ENCODE peak calls at places on chromosomes 7 and 10, in six cellular contexts. One of them, this sample, is unnamed.

GRCh38 chr7:127039541-127039940 is 213.2 kb downstream of the GRM8 start:
- DNase-seq in stimulated activated CD4-positive, alpha-beta T cell treated with anti-CD3 and anti-CD28 coated beads, Interleukin-2, amount 100 ng/mL, for 48 hours: no peak
- DNase-seq in NCI-H1092: no peak
- DNase-seq in body of pancreas: no peak
- DNase-seq in activated CD8-positive, alpha-beta T cell treated with anti-CD3 and anti-CD28 coated beads, Interleukin-2, amount 10 ng/mL, durations not matched to agents 7 days and 5 days: no peak
- DNase-seq in foreskin melanocyte: no peak
- DNase-seq in this sample: no peak

GRCh38 chr7:455110-455928 is 64.3 kb downstream of the PDGFA start:
- DNase-seq in stimulated activated CD4-positive, alpha-beta T cell treated with anti-CD3 and anti-CD28 coated beads, Interleukin-2, amount 100 ng/mL, for 48 hours: no peak
- DNase-seq in NCI-H1092: peak; percentile 53
- DNase-seq in body of pancreas: peak; percentile 81
- DNase-seq in activated CD8-positive, alpha-beta T cell treated with anti-CD3 and anti-CD28 coated beads, Interleukin-2, amount 10 ng/mL, durations not matched to agents 7 days and 5 days: no peak
- DNase-seq in foreskin melanocyte: no peak
- DNase-seq in this sample: no peak

GRCh38 chr7:2967238-2967637 is 76.4 kb downstream of the CARD11 start:
- DNase-seq in stimulated activated CD4-positive, alpha-beta T cell treated with anti-CD3 and anti-CD28 coated beads, Interleukin-2, amount 100 ng/mL, for 48 hours: no peak
- DNase-seq in NCI-H1092: no peak
- DNase-seq in body of pancreas: no peak
- DNase-seq in activated CD8-positive, alpha-beta T cell treated with anti-CD3 and anti-CD28 coated beads, Interleukin-2, amount 10 ng/mL, durations not matched to agents 7 days and 5 days: peak; percentile 17
- DNase-seq in foreskin melanocyte: no peak
- DNase-seq in this sample: no peak

GRCh38 chr10:12819071-12819470 is 182.4 kb downstream of the CCDC3 start:
- DNase-seq in stimulated activated CD4-positive, alpha-beta T cell treated with anti-CD3 and anti-CD28 coated beads, Interleukin-2, amount 100 ng/mL, for 48 hours: no peak
- DNase-seq in NCI-H1092: no peak
- DNase-seq in body of pancreas: no peak
- DNase-seq in activated CD8-positive, alpha-beta T cell treated with anti-CD3 and anti-CD28 coated beads, Interleukin-2, amount 10 ng/mL, durations not matched to agents 7 days and 5 days: no peak
- DNase-seq in foreskin melanocyte: no peak
- DNase-seq in this sample: no peak

GRCh38 chr10:5522913-5523560 is 1.7 kb upstream of the CALML3 start:
- DNase-seq in stimulated activated CD4-positive, alpha-beta T cell treated with anti-CD3 and anti-CD28 coated beads, Interleukin-2, amount 100 ng/mL, for 48 hours: no peak
- DNase-seq in NCI-H1092: no peak
- DNase-seq in body of pancreas: no peak
- DNase-seq in activated CD8-positive, alpha-beta T cell treated with anti-CD3 and anti-CD28 coated beads, Interleukin-2, amount 10 ng/mL, durations not matched to agents 7 days and 5 days: no peak
- DNase-seq in foreskin melanocyte: no peak
- DNase-seq in this sample: no peak

GRCh38 chr7:8260871-8261707 is 878 bp downstream of the ICA1 start:
- DNase-seq in stimulated activated CD4-positive, alpha-beta T cell treated with anti-CD3 and anti-CD28 coated beads, Interleukin-2, amount 100 ng/mL, for 48 hours: peak; percentile 5
- DNase-seq in NCI-H1092: peak; percentile 73
- DNase-seq in body of pancreas: peak; percentile 68
- DNase-seq in activated CD8-positive, alpha-beta T cell treated with anti-CD3 and anti-CD28 coated beads, Interleukin-2, amount 10 ng/mL, durations not matched to agents 7 days and 5 days: no peak
- DNase-seq in foreskin melanocyte: peak; percentile 44
- DNase-seq in this sample: peak; percentile 32

GRCh38 chr7:3943265-3943664 is 642.2 kb downstream of the SDK1 start:
- DNase-seq in stimulated activated CD4-positive, alpha-beta T cell treated with anti-CD3 and anti-CD28 coated beads, Interleukin-2, amount 100 ng/mL, for 48 hours: no peak
- DNase-seq in NCI-H1092: peak; percentile 56
- DNase-seq in body of pancreas: no peak
- DNase-seq in activated CD8-positive, alpha-beta T cell treated with anti-CD3 and anti-CD28 coated beads, Interleukin-2, amount 10 ng/mL, durations not matched to agents 7 days and 5 days: no peak
- DNase-seq in foreskin melanocyte: no peak
- DNase-seq in this sample: no peak

GRCh38 chr7:133602291-133602690 is 349.4 kb downstream of the EXOC4 start:
- DNase-seq in stimulated activated CD4-positive, alpha-beta T cell treated with anti-CD3 and anti-CD28 coated beads, Interleukin-2, amount 100 ng/mL, for 48 hours: no peak
- DNase-seq in NCI-H1092: no peak
- DNase-seq in body of pancreas: peak; percentile 22
- DNase-seq in activated CD8-positive, alpha-beta T cell treated with anti-CD3 and anti-CD28 coated beads, Interleukin-2, amount 10 ng/mL, durations not matched to agents 7 days and 5 days: no peak
- DNase-seq in foreskin melanocyte: no peak
- DNase-seq in this sample: no peak

GRCh38 chr10:100999742-101000601 is at the start of gene LZTS2:
- DNase-seq in stimulated activated CD4-positive, alpha-beta T cell treated with anti-CD3 and anti-CD28 coated beads, Interleukin-2, amount 100 ng/mL, for 48 hours: no peak
- DNase-seq in NCI-H1092: no peak
- DNase-seq in body of pancreas: peak; percentile 42
- DNase-seq in activated CD8-positive, alpha-beta T cell treated with anti-CD3 and anti-CD28 coated beads, Interleukin-2, amount 10 ng/mL, durations not matched to agents 7 days and 5 days: no peak
- DNase-seq in foreskin melanocyte: no peak
- DNase-seq in this sample: no peak

GRCh38 chr10:114603943-114604342 is 54.1 kb downstream of the ABLIM1 start:
- DNase-seq in stimulated activated CD4-positive, alpha-beta T cell treated with anti-CD3 and anti-CD28 coated beads, Interleukin-2, amount 100 ng/mL, for 48 hours: no peak
- DNase-seq in NCI-H1092: no peak
- DNase-seq in body of pancreas: peak; percentile 16
- DNase-seq in activated CD8-positive, alpha-beta T cell treated with anti-CD3 and anti-CD28 coated beads, Interleukin-2, amount 10 ng/mL, durations not matched to agents 7 days and 5 days: no peak
- DNase-seq in foreskin melanocyte: no peak
- DNase-seq in this sample: no peak

GRCh38 chr7:150450491-150450992 is at the start of gene GIMAP8:
- DNase-seq in stimulated activated CD4-positive, alpha-beta T cell treated with anti-CD3 and anti-CD28 coated beads, Interleukin-2, amount 100 ng/mL, for 48 hours: peak; percentile 41
- DNase-seq in NCI-H1092: no peak
- DNase-seq in body of pancreas: peak; percentile 28
- DNase-seq in activated CD8-positive, alpha-beta T cell treated with anti-CD3 and anti-CD28 coated beads, Interleukin-2, amount 10 ng/mL, durations not matched to agents 7 days and 5 days: peak; percentile 78
- DNase-seq in foreskin melanocyte: no peak
- DNase-seq in this sample: no peak

GRCh38 chr10:13868528-13869294 is 281.9 kb downstream of the PRPF18 start:
- DNase-seq in stimulated activated CD4-positive, alpha-beta T cell treated with anti-CD3 and anti-CD28 coated beads, Interleukin-2, amount 100 ng/mL, for 48 hours: no peak
- DNase-seq in NCI-H1092: no peak
- DNase-seq in body of pancreas: no peak
- DNase-seq in activated CD8-positive, alpha-beta T cell treated with anti-CD3 and anti-CD28 coated beads, Interleukin-2, amount 10 ng/mL, durations not matched to agents 7 days and 5 days: no peak
- DNase-seq in foreskin melanocyte: no peak
- DNase-seq in this sample: no peak

GRCh38 chr7:138838166-138838565 is 40.2 kb upstream of the ATP6V0A4 start:
- DNase-seq in stimulated activated CD4-positive, alpha-beta T cell treated with anti-CD3 and anti-CD28 coated beads, Interleukin-2, amount 100 ng/mL, for 48 hours: no peak
- DNase-seq in NCI-H1092: peak; percentile 73
- DNase-seq in body of pancreas: no peak
- DNase-seq in activated CD8-positive, alpha-beta T cell treated with anti-CD3 and anti-CD28 coated beads, Interleukin-2, amount 10 ng/mL, durations not matched to agents 7 days and 5 days: no peak
- DNase-seq in foreskin melanocyte: no peak
- DNase-seq in this sample: no peak

GRCh38 chr10:13272164-13272571 is 27.7 kb downstream of the PHYH start:
- DNase-seq in stimulated activated CD4-positive, alpha-beta T cell treated with anti-CD3 and anti-CD28 coated beads, Interleukin-2, amount 100 ng/mL, for 48 hours: no peak
- DNase-seq in NCI-H1092: peak; percentile 82
- DNase-seq in body of pancreas: peak; percentile 18
- DNase-seq in activated CD8-positive, alpha-beta T cell treated with anti-CD3 and anti-CD28 coated beads, Interleukin-2, amount 10 ng/mL, durations not matched to agents 7 days and 5 days: no peak
- DNase-seq in foreskin melanocyte: peak; percentile 14
- DNase-seq in this sample: peak; percentile 76

GRCh38 chr10:71068811-71069411 is 143.5 kb upstream of the UNC5B start:
- DNase-seq in stimulated activated CD4-positive, alpha-beta T cell treated with anti-CD3 and anti-CD28 coated beads, Interleukin-2, amount 100 ng/mL, for 48 hours: no peak
- DNase-seq in NCI-H1092: no peak
- DNase-seq in body of pancreas: no peak
- DNase-seq in activated CD8-positive, alpha-beta T cell treated with anti-CD3 and anti-CD28 coated beads, Interleukin-2, amount 10 ng/mL, durations not matched to agents 7 days and 5 days: no peak
- DNase-seq in foreskin melanocyte: no peak
- DNase-seq in this sample: peak; percentile 11

GRCh38 chr10:59856104-59856503 is 50.3 kb downstream of the CCDC6 start:
- DNase-seq in stimulated activated CD4-positive, alpha-beta T cell treated with anti-CD3 and anti-CD28 coated beads, Interleukin-2, amount 100 ng/mL, for 48 hours: no peak
- DNase-seq in NCI-H1092: no peak
- DNase-seq in body of pancreas: no peak
- DNase-seq in activated CD8-positive, alpha-beta T cell treated with anti-CD3 and anti-CD28 coated beads, Interleukin-2, amount 10 ng/mL, durations not matched to agents 7 days and 5 days: no peak
- DNase-seq in foreskin melanocyte: no peak
- DNase-seq in this sample: no peak

GRCh38 chr7:113917840-113918239 is 969 bp downstream of the PPP1R3A start:
- DNase-seq in stimulated activated CD4-positive, alpha-beta T cell treated with anti-CD3 and anti-CD28 coated beads, Interleukin-2, amount 100 ng/mL, for 48 hours: no peak
- DNase-seq in NCI-H1092: no peak
- DNase-seq in body of pancreas: no peak
- DNase-seq in activated CD8-positive, alpha-beta T cell treated with anti-CD3 and anti-CD28 coated beads, Interleukin-2, amount 10 ng/mL, durations not matched to agents 7 days and 5 days: no peak
- DNase-seq in foreskin melanocyte: no peak
- DNase-seq in this sample: no peak

GRCh38 chr7:44750921-44751571 is 2.4 kb downstream of the ZMIZ2 start:
- DNase-seq in stimulated activated CD4-positive, alpha-beta T cell treated with anti-CD3 and anti-CD28 coated beads, Interleukin-2, amount 100 ng/mL, for 48 hours: peak; percentile 40
- DNase-seq in NCI-H1092: no peak
- DNase-seq in body of pancreas: no peak
- DNase-seq in activated CD8-positive, alpha-beta T cell treated with anti-CD3 and anti-CD28 coated beads, Interleukin-2, amount 10 ng/mL, durations not matched to agents 7 days and 5 days: peak; percentile 54
- DNase-seq in foreskin melanocyte: no peak
- DNase-seq in this sample: no peak

GRCh38 chr10:75432176-75432575 is 752 bp downstream of the LRMDA start:
- DNase-seq in stimulated activated CD4-positive, alpha-beta T cell treated with anti-CD3 and anti-CD28 coated beads, Interleukin-2, amount 100 ng/mL, for 48 hours: no peak
- DNase-seq in NCI-H1092: no peak
- DNase-seq in body of pancreas: peak; percentile 50
- DNase-seq in activated CD8-positive, alpha-beta T cell treated with anti-CD3 and anti-CD28 coated beads, Interleukin-2, amount 10 ng/mL, durations not matched to agents 7 days and 5 days: no peak
- DNase-seq in foreskin melanocyte: no peak
- DNase-seq in this sample: no peak

GRCh38 chr7:7183833-7184463 is 1.6 kb downstream of the C1GALT1 start:
- DNase-seq in stimulated activated CD4-positive, alpha-beta T cell treated with anti-CD3 and anti-CD28 coated beads, Interleukin-2, amount 100 ng/mL, for 48 hours: no peak
- DNase-seq in NCI-H1092: no peak
- DNase-seq in body of pancreas: no peak
- DNase-seq in activated CD8-positive, alpha-beta T cell treated with anti-CD3 and anti-CD28 coated beads, Interleukin-2, amount 10 ng/mL, durations not matched to agents 7 days and 5 days: no peak
- DNase-seq in foreskin melanocyte: no peak
- DNase-seq in this sample: no peak

GRCh38 chr10:69955211-69955805 is 97.3 kb upstream of the MACROH2A2 start:
- DNase-seq in stimulated activated CD4-positive, alpha-beta T cell treated with anti-CD3 and anti-CD28 coated beads, Interleukin-2, amount 100 ng/mL, for 48 hours: no peak
- DNase-seq in NCI-H1092: no peak
- DNase-seq in body of pancreas: no peak
- DNase-seq in activated CD8-positive, alpha-beta T cell treated with anti-CD3 and anti-CD28 coated beads, Interleukin-2, amount 10 ng/mL, durations not matched to agents 7 days and 5 days: no peak
- DNase-seq in foreskin melanocyte: no peak
- DNase-seq in this sample: no peak

GRCh38 chr7:129989466-129989865 is 36.7 kb upstream of the UBE2H start:
- DNase-seq in stimulated activated CD4-positive, alpha-beta T cell treated with anti-CD3 and anti-CD28 coated beads, Interleukin-2, amount 100 ng/mL, for 48 hours: peak; percentile 40
- DNase-seq in NCI-H1092: no peak
- DNase-seq in body of pancreas: no peak
- DNase-seq in activated CD8-positive, alpha-beta T cell treated with anti-CD3 and anti-CD28 coated beads, Interleukin-2, amount 10 ng/mL, durations not matched to agents 7 days and 5 days: peak; percentile 28
- DNase-seq in foreskin melanocyte: peak; percentile 50
- DNase-seq in this sample: no peak

GRCh38 chr10:68296833-68297232 is 35.0 kb upstream of the HNRNPH3 start:
- DNase-seq in stimulated activated CD4-positive, alpha-beta T cell treated with anti-CD3 and anti-CD28 coated beads, Interleukin-2, amount 100 ng/mL, for 48 hours: no peak
- DNase-seq in NCI-H1092: no peak
- DNase-seq in body of pancreas: no peak
- DNase-seq in activated CD8-positive, alpha-beta T cell treated with anti-CD3 and anti-CD28 coated beads, Interleukin-2, amount 10 ng/mL, durations not matched to agents 7 days and 5 days: no peak
- DNase-seq in foreskin melanocyte: no peak
- DNase-seq in this sample: no peak

GRCh38 chr7:17136156-17136555 is 162.3 kb upstream of the AHR start:
- DNase-seq in stimulated activated CD4-positive, alpha-beta T cell treated with anti-CD3 and anti-CD28 coated beads, Interleukin-2, amount 100 ng/mL, for 48 hours: no peak
- DNase-seq in NCI-H1092: no peak
- DNase-seq in body of pancreas: no peak
- DNase-seq in activated CD8-positive, alpha-beta T cell treated with anti-CD3 and anti-CD28 coated beads, Interleukin-2, amount 10 ng/mL, durations not matched to agents 7 days and 5 days: no peak
- DNase-seq in foreskin melanocyte: no peak
- DNase-seq in this sample: no peak

GRCh38 chr10:101221479-101222246 is 7.6 kb downstream of the LBX1 start:
- DNase-seq in stimulated activated CD4-positive, alpha-beta T cell treated with anti-CD3 and anti-CD28 coated beads, Interleukin-2, amount 100 ng/mL, for 48 hours: no peak
- DNase-seq in NCI-H1092: no peak
- DNase-seq in body of pancreas: no peak
- DNase-seq in activated CD8-positive, alpha-beta T cell treated with anti-CD3 and anti-CD28 coated beads, Interleukin-2, amount 10 ng/mL, durations not matched to agents 7 days and 5 days: no peak
- DNase-seq in foreskin melanocyte: no peak
- DNase-seq in this sample: no peak

GRCh38 chr10:100364735-100365391 is 17.8 kb downstream of the SCD start:
- DNase-seq in stimulated activated CD4-positive, alpha-beta T cell treated with anti-CD3 and anti-CD28 coated beads, Interleukin-2, amount 100 ng/mL, for 48 hours: no peak
- DNase-seq in NCI-H1092: peak; percentile 17
- DNase-seq in body of pancreas: peak; percentile 96
- DNase-seq in activated CD8-positive, alpha-beta T cell treated with anti-CD3 and anti-CD28 coated beads, Interleukin-2, amount 10 ng/mL, durations not matched to agents 7 days and 5 days: no peak
- DNase-seq in foreskin melanocyte: peak; percentile 80
- DNase-seq in this sample: peak; percentile 53

GRCh38 chr7:90666186-90666585 is 70.1 kb downstream of the CDK14 start:
- DNase-seq in stimulated activated CD4-positive, alpha-beta T cell treated with anti-CD3 and anti-CD28 coated beads, Interleukin-2, amount 100 ng/mL, for 48 hours: no peak
- DNase-seq in NCI-H1092: no peak
- DNase-seq in body of pancreas: no peak
- DNase-seq in activated CD8-positive, alpha-beta T cell treated with anti-CD3 and anti-CD28 coated beads, Interleukin-2, amount 10 ng/mL, durations not matched to agents 7 days and 5 days: no peak
- DNase-seq in foreskin melanocyte: no peak
- DNase-seq in this sample: no peak

GRCh38 chr10:98403812-98404504 is 11.0 kb downstream of the PYROXD2 start:
- DNase-seq in stimulated activated CD4-positive, alpha-beta T cell treated with anti-CD3 and anti-CD28 coated beads, Interleukin-2, amount 100 ng/mL, for 48 hours: no peak
- DNase-seq in NCI-H1092: no peak
- DNase-seq in body of pancreas: no peak
- DNase-seq in activated CD8-positive, alpha-beta T cell treated with anti-CD3 and anti-CD28 coated beads, Interleukin-2, amount 10 ng/mL, durations not matched to agents 7 days and 5 days: no peak
- DNase-seq in foreskin melanocyte: no peak
- DNase-seq in this sample: no peak

GRCh38 chr10:13001041-13001886 is at the start of gene CCDC3:
- DNase-seq in stimulated activated CD4-positive, alpha-beta T cell treated with anti-CD3 and anti-CD28 coated beads, Interleukin-2, amount 100 ng/mL, for 48 hours: peak; percentile 10
- DNase-seq in NCI-H1092: no peak
- DNase-seq in body of pancreas: peak; percentile 12
- DNase-seq in activated CD8-positive, alpha-beta T cell treated with anti-CD3 and anti-CD28 coated beads, Interleukin-2, amount 10 ng/mL, durations not matched to agents 7 days and 5 days: no peak
- DNase-seq in foreskin melanocyte: no peak
- DNase-seq in this sample: no peak

GRCh38 chr10:43594944-43595589 is 11.2 kb upstream of the ZNF485 start:
- DNase-seq in stimulated activated CD4-positive, alpha-beta T cell treated with anti-CD3 and anti-CD28 coated beads, Interleukin-2, amount 100 ng/mL, for 48 hours: no peak
- DNase-seq in NCI-H1092: no peak
- DNase-seq in body of pancreas: peak; percentile 22
- DNase-seq in activated CD8-positive, alpha-beta T cell treated with anti-CD3 and anti-CD28 coated beads, Interleukin-2, amount 10 ng/mL, durations not matched to agents 7 days and 5 days: peak; percentile 64
- DNase-seq in foreskin melanocyte: no peak
- DNase-seq in this sample: no peak

GRCh38 chr7:116212859-116213258 is 2.5 kb downstream of the TES start:
- DNase-seq in stimulated activated CD4-positive, alpha-beta T cell treated with anti-CD3 and anti-CD28 coated beads, Interleukin-2, amount 100 ng/mL, for 48 hours: no peak
- DNase-seq in NCI-H1092: no peak
- DNase-seq in body of pancreas: no peak
- DNase-seq in activated CD8-positive, alpha-beta T cell treated with anti-CD3 and anti-CD28 coated beads, Interleukin-2, amount 10 ng/mL, durations not matched to agents 7 days and 5 days: no peak
- DNase-seq in foreskin melanocyte: no peak
- DNase-seq in this sample: no peak

GRCh38 chr10:133117036-133117687 is 29.4 kb downstream of the ADGRA1 start:
- DNase-seq in stimulated activated CD4-positive, alpha-beta T cell treated with anti-CD3 and anti-CD28 coated beads, Interleukin-2, amount 100 ng/mL, for 48 hours: no peak
- DNase-seq in NCI-H1092: no peak
- DNase-seq in body of pancreas: no peak
- DNase-seq in activated CD8-positive, alpha-beta T cell treated with anti-CD3 and anti-CD28 coated beads, Interleukin-2, amount 10 ng/mL, durations not matched to agents 7 days and 5 days: no peak
- DNase-seq in foreskin melanocyte: no peak
- DNase-seq in this sample: no peak

GRCh38 chr10:58950618-58951017 is 225.8 kb upstream of the PHYHIPL start:
- DNase-seq in stimulated activated CD4-positive, alpha-beta T cell treated with anti-CD3 and anti-CD28 coated beads, Interleukin-2, amount 100 ng/mL, for 48 hours: no peak
- DNase-seq in NCI-H1092: no peak
- DNase-seq in body of pancreas: no peak
- DNase-seq in activated CD8-positive, alpha-beta T cell treated with anti-CD3 and anti-CD28 coated beads, Interleukin-2, amount 10 ng/mL, durations not matched to agents 7 days and 5 days: no peak
- DNase-seq in foreskin melanocyte: no peak
- DNase-seq in this sample: no peak

GRCh38 chr10:13769926-13770325 is 183.2 kb downstream of the PRPF18 start:
- DNase-seq in stimulated activated CD4-positive, alpha-beta T cell treated with anti-CD3 and anti-CD28 coated beads, Interleukin-2, amount 100 ng/mL, for 48 hours: no peak
- DNase-seq in NCI-H1092: no peak
- DNase-seq in body of pancreas: no peak
- DNase-seq in activated CD8-positive, alpha-beta T cell treated with anti-CD3 and anti-CD28 coated beads, Interleukin-2, amount 10 ng/mL, durations not matched to agents 7 days and 5 days: no peak
- DNase-seq in foreskin melanocyte: peak; percentile 100
- DNase-seq in this sample: no peak

GRCh38 chr10:36023939-36024338 is 381.8 kb upstream of the FZD8 start:
- DNase-seq in stimulated activated CD4-positive, alpha-beta T cell treated with anti-CD3 and anti-CD28 coated beads, Interleukin-2, amount 100 ng/mL, for 48 hours: no peak
- DNase-seq in NCI-H1092: no peak
- DNase-seq in body of pancreas: peak; percentile 17
- DNase-seq in activated CD8-positive, alpha-beta T cell treated with anti-CD3 and anti-CD28 coated beads, Interleukin-2, amount 10 ng/mL, durations not matched to agents 7 days and 5 days: no peak
- DNase-seq in foreskin melanocyte: peak; percentile 59
- DNase-seq in this sample: no peak

GRCh38 chr7:132087421-132087820 is 488.8 kb downstream of the PLXNA4 start:
- DNase-seq in stimulated activated CD4-positive, alpha-beta T cell treated with anti-CD3 and anti-CD28 coated beads, Interleukin-2, amount 100 ng/mL, for 48 hours: no peak
- DNase-seq in NCI-H1092: no peak
- DNase-seq in body of pancreas: no peak
- DNase-seq in activated CD8-positive, alpha-beta T cell treated with anti-CD3 and anti-CD28 coated beads, Interleukin-2, amount 10 ng/mL, durations not matched to agents 7 days and 5 days: no peak
- DNase-seq in foreskin melanocyte: no peak
- DNase-seq in this sample: no peak

GRCh38 chr7:3260425-3260762 is 40.7 kb upstream of the SDK1 start:
- DNase-seq in stimulated activated CD4-positive, alpha-beta T cell treated with anti-CD3 and anti-CD28 coated beads, Interleukin-2, amount 100 ng/mL, for 48 hours: no peak
- DNase-seq in NCI-H1092: no peak
- DNase-seq in body of pancreas: no peak
- DNase-seq in activated CD8-positive, alpha-beta T cell treated with anti-CD3 and anti-CD28 coated beads, Interleukin-2, amount 10 ng/mL, durations not matched to agents 7 days and 5 days: no peak
- DNase-seq in foreskin melanocyte: peak; percentile 29
- DNase-seq in this sample: no peak

GRCh38 chr10:59180689-59181270 is 4.3 kb downstream of the PHYHIPL start:
- DNase-seq in stimulated activated CD4-positive, alpha-beta T cell treated with anti-CD3 and anti-CD28 coated beads, Interleukin-2, amount 100 ng/mL, for 48 hours: no peak
- DNase-seq in NCI-H1092: no peak
- DNase-seq in body of pancreas: no peak
- DNase-seq in activated CD8-positive, alpha-beta T cell treated with anti-CD3 and anti-CD28 coated beads, Interleukin-2, amount 10 ng/mL, durations not matched to agents 7 days and 5 days: no peak
- DNase-seq in foreskin melanocyte: no peak
- DNase-seq in this sample: no peak

GRCh38 chr7:154931906-154932305 is 71.0 kb downstream of the PAXIP1 start:
- DNase-seq in stimulated activated CD4-positive, alpha-beta T cell treated with anti-CD3 and anti-CD28 coated beads, Interleukin-2, amount 100 ng/mL, for 48 hours: no peak
- DNase-seq in NCI-H1092: no peak
- DNase-seq in body of pancreas: no peak
- DNase-seq in activated CD8-positive, alpha-beta T cell treated with anti-CD3 and anti-CD28 coated beads, Interleukin-2, amount 10 ng/mL, durations not matched to agents 7 days and 5 days: no peak
- DNase-seq in foreskin melanocyte: no peak
- DNase-seq in this sample: no peak